ENCODE peak calls at places on chromosomes 2 and 18, in four cellular contexts. U is Peyer's patch, S is AG04449, R is spleen. I is an unnamed sample.

GRCh38 chr18:80196528-80197320 is 50.6 kb downstream of the PARD6G start:
- DNase-seq in U (no peak), S (no peak), R (no peak), I (no peak)

GRCh38 chr2:237547841-237548416 is 18.4 kb upstream of the PRLH start:
- DNase-seq in U (no peak), S (no peak), R (peak), I (no peak)

GRCh38 chr2:43224131-43224570 is 2.3 kb downstream of the ZFP36L2 start:
- DNase-seq in U (peak), S (no peak), R (peak), I (no peak)

GRCh38 chr2:156765043-156765442 is 328.9 kb downstream of the GPD2 start:
- DNase-seq in U (no peak), S (no peak), R (no peak), I (no peak)

GRCh38 chr2:84946204-84947009 is 24.6 kb upstream of the KCMF1 start:
- DNase-seq in U (peak), S (no peak), R (peak), I (no peak)

GRCh38 chr2:150778828-150779227 is 291.4 kb upstream of the RND3 start:
- DNase-seq in U (no peak), S (no peak), R (no peak), I (no peak)

GRCh38 chr2:214311031-214311533 is 99.8 kb upstream of the VWC2L start:
- DNase-seq in U (no peak), S (no peak), R (no peak), I (no peak)

GRCh38 chr18:45805551-45805950 is 19.9 kb upstream of the SIGLEC15 start:
- DNase-seq in U (no peak), S (no peak), R (no peak), I (no peak)

GRCh38 chr2:6772366-6772710 is 93.4 kb downstream of the CMPK2 start:
- DNase-seq in U (no peak), S (no peak), R (no peak), I (no peak)

GRCh38 chr2:36270758-36271157 is 84.8 kb upstream of the CRIM1 start:
- DNase-seq in U (no peak), S (no peak), R (no peak), I (no peak)

GRCh38 chr2:38098351-38099095 is 22.6 kb upstream of the CYP1B1 start:
- DNase-seq in U (no peak), S (no peak), R (no peak), I (no peak)

GRCh38 chr18:5542393-5543035 is 1.3 kb downstream of the EPB41L3 start:
- DNase-seq in U (no peak), S (no peak), R (peak), I (no peak)

GRCh38 chr2:47028171-47028570 is 112.6 kb upstream of the MCFD2 start:
- DNase-seq in U (no peak), S (no peak), R (no peak), I (no peak)

GRCh38 chr2:29262681-29263260 is 147.6 kb downstream of the CLIP4 start:
- DNase-seq in U (no peak), S (no peak), R (no peak), I (no peak)

GRCh38 chr2:18266188-18266587 is 294.3 kb downstream of the RDH14 start:
- DNase-seq in U (no peak), S (no peak), R (no peak), I (no peak)

GRCh38 chr2:2846379-2847130 is 515.5 kb upstream of the MYT1L start:
- DNase-seq in U (no peak), S (no peak), R (peak), I (no peak)

GRCh38 chr2:16261791-16262190 is 321.4 kb downstream of the MYCN start:
- DNase-seq in U (no peak), S (no peak), R (no peak), I (no peak)

GRCh38 chr2:126781206-126781605 is 117.5 kb upstream of the TEX51 start:
- DNase-seq in U (no peak), S (no peak), R (peak), I (no peak)

GRCh38 chr2:101002562-101003277 is 631 bp downstream of the RPL31 start:
- DNase-seq in U (no peak), S (no peak), R (no peak), I (no peak)

GRCh38 chr2:12381543-12382323 is 335.0 kb upstream of the TRIB2 start:
- DNase-seq in U (no peak), S (no peak), R (no peak), I (no peak)

GRCh38 chr2:71823526-71823925 is 324.1 kb downstream of the CYP26B1 start:
- DNase-seq in U (no peak), S (no peak), R (no peak), I (no peak)

GRCh38 chr2:177315303-177315887 is 50.9 kb upstream of the NFE2L2 start:
- DNase-seq in U (no peak), S (no peak), R (no peak), I (no peak)

GRCh38 chr2:24080721-24081120 is 3.9 kb downstream of the TP53I3 start:
- DNase-seq in U (no peak), S (no peak), R (no peak), I (peak)

GRCh38 chr18:28065031-28065792 is 111.7 kb downstream of the CDH2 start:
- DNase-seq in U (no peak), S (peak), R (no peak), I (peak)

GRCh38 chr2:11762799-11763461 is 16.5 kb downstream of the LPIN1 start:
- DNase-seq in U (no peak), S (no peak), R (no peak), I (no peak)

GRCh38 chr18:63575680-63576079 is 11.5 kb upstream of the SERPINB13 start:
- DNase-seq in U (no peak), S (no peak), R (no peak), I (no peak)

GRCh38 chr2:134549104-134549503 is 169.7 kb downstream of the TMEM163 start:
- DNase-seq in U (no peak), S (peak), R (no peak), I (no peak)

GRCh38 chr18:67417864-67418523 is 98.5 kb downstream of the DSEL start:
- DNase-seq in U (no peak), S (no peak), R (no peak), I (no peak)

GRCh38 chr2:97966545-97967215 is 29.1 kb downstream of the TMEM131 start:
- DNase-seq in U (no peak), S (no peak), R (no peak), I (no peak)

GRCh38 chr18:24189007-24189528 is 50.2 kb downstream of the CABYR start:
- DNase-seq in U (no peak), S (no peak), R (no peak), I (no peak)

GRCh38 chr2:10864888-10865551 is 46.7 kb upstream of the KCNF1 start:
- DNase-seq in U (peak), S (no peak), R (no peak), I (no peak)

GRCh38 chr2:84257871-84258270 is 201.2 kb downstream of the SUCLG1 start:
- DNase-seq in U (no peak), S (no peak), R (no peak), I (no peak)

GRCh38 chr2:54483426-54483825 is 27.3 kb downstream of the SPTBN1 start:
- DNase-seq in U (no peak), S (no peak), R (no peak), I (no peak)

GRCh38 chr2:64735504-64735903 is 81.8 kb upstream of the SERTAD2 start:
- DNase-seq in U (no peak), S (no peak), R (no peak), I (no peak)

GRCh38 chr18:46950064-46950656 is 32.8 kb downstream of the KATNAL2 start:
- DNase-seq in U (no peak), S (no peak), R (no peak), I (no peak)

GRCh38 chr2:147273106-147273505 is 571.7 kb upstream of the ACVR2A start:
- DNase-seq in U (no peak), S (no peak), R (no peak), I (no peak)

GRCh38 chr2:147273628-147274027 is 571.2 kb upstream of the ACVR2A start:
- DNase-seq in U (no peak), S (no peak), R (no peak), I (no peak)

DNA sequence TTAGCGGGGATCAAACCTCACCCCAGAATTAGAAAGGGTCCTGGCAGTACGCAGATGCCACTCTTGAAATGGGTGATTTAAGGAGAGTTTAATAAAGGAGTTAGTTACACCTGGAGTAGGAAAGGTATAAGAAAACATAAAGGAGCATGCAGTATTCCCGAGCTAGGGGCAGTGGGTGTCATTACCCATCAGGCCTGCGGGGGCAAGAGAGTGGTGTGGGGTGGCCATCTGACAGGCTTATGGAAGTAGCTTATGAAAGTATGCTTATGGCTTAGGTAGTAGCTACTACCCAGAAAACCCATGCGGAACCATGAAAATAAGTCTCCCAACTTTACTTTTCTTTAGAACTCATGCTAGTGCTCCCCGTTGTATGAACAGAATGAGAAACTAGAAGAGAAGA is 568.9 kb upstream of the ACVR2A start:
- DNase-seq in U (no peak), S (no peak), R (no peak), I (no peak)
- TF ChIP-seq CTCF in U (no peak), S (no peak), R (no peak), I (no peak)

GRCh38 chr2:212147921-212148513 is 390.6 kb downstream of the ERBB4 start:
- DNase-seq in U (no peak), S (no peak), R (no peak), I (no peak)
- TF ChIP-seq CTCF in U (no peak), S (no peak), R (no peak), I (peak)

DNA sequence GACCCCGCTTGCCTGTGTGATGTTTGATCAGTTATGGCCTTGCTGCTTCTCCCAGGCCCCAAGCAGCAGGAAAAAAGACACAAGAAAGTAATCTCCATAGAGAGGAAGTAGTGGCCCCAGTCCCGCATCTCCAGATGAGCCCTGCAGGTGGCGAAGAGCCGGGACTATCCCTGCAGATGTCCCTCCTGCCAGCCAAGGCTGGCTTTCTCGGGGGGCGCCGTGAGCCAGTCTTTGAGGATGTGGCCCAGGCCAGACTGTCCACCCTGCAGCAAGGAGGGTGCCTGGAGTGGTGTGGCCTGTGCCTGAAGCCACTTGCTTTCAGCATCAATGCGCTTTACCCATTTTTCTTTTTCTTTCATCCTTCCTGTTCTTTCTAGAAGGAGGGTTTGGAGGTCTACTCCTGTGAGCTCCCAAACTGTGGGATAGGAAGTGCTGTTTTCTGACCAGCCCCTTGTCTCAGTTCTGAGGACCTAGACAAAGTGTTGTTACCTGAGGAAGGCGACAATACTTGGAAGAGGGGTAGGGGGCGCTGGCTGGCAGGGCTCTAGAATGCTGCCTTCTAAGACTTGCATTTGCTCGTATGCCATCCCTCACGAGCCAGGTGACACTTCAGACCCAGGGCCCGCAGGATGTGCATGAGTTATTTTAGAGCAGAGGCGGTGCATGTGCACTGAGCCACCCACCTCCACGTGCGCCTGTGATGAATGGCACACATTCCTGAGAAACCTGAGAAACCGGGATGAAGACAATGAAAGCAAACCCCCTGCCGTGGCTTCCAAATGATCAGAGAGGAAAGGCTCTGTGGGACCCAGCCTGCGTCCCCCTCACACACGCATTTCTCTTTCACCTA is 255.8 kb downstream of the FBXO15 start:
- DNase-seq in U (no peak), S (no peak), R (no peak), I (no peak)
- TF ChIP-seq CTCF in U (no peak), S (peak), R (no peak), I (peak)

GRCh38 chr18:43648002-43648401 is 370.7 kb upstream of the SYT4 start:
- DNase-seq in U (no peak), S (no peak), R (no peak), I (no peak)
- TF ChIP-seq CTCF in U (no peak), S (no peak), R (no peak), I (peak)

DNA sequence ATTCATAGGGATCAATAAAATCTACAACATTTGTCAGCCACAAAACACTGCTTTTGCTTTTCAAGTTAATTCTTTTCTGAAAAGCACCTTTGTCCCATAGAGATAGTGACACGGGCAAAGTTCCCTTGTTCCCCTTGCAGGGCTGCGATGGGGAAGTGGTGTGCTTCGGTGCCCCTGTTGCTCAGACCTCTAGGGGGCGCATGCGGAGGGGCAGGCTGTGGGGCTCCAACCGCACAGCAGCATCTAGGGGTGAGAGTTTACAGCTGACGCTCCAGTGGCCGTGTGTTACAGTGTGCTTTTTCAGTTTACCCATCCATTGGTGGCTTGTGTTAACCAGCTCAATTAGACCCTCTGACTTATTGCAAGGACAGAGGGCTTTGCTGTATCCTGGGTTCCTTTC is 1432.2 kb upstream of the ACVR2A start:
- DNase-seq in U (no peak), S (no peak), R (peak), I (no peak)
- TF ChIP-seq CTCF in U (no peak), S (no peak), R (no peak), I (no peak)

GRCh38 chr2:61898810-61899209 is 6.7 kb upstream of the COMMD1 start:
- DNase-seq in U (no peak), S (no peak), R (no peak), I (no peak)
- TF ChIP-seq CTCF in U (peak), S (peak), R (no peak), I (peak)